ENCODE peak calls at places on chromosomes 6 and 20, in seven cellular contexts. V is GM04504; L is keratinocyte; T is HEK293T; I is kidney tubule cell; B is SK-N-SH; M is stimulated activated CD8-positive, alpha-beta memory T cell treated with anti-CD3 and anti-CD28 coated beads, Interleukin-4, amount 100 ng/mL, for 1 hour. J is an unnamed sample.

GRCh38 chr6:43052842-43053544 is 658 bp downstream of the CUL7 start:
- DNase-seq in I (peak; percentile 16), L (no peak), V (no peak), T (peak; percentile 31), M (no peak), B (no peak), J (no peak)

GRCh38 chr6:150241751-150242150 is 98.9 kb downstream of the PPP1R14C start:
- DNase-seq in T (no peak), I (no peak), L (no peak), B (no peak), V (no peak), M (no peak), J (no peak)

GRCh38 chr20:16664031-16664430 is 65.8 kb upstream of the SNRPB2 start:
- DNase-seq in V (no peak), L (no peak), I (no peak), M (no peak), T (no peak), B (no peak), J (no peak)

GRCh38 chr20:6665621-6666345 is 101.7 kb upstream of the BMP2 start:
- DNase-seq in I (peak; percentile 64), T (no peak), B (no peak), M (no peak), L (no peak), V (no peak), J (peak; percentile 52)

GRCh38 chr20:4153251-4153650 is 137.9 kb upstream of the RNF24 start:
- DNase-seq in L (no peak), T (no peak), B (no peak), I (peak; percentile 95), V (no peak), M (no peak), J (peak; percentile 76)

GRCh38 chr6:108156180-108156937 is 9.5 kb upstream of the NR2E1 start:
- DNase-seq in I (peak; percentile 21), V (no peak), M (no peak), T (no peak), L (no peak), B (no peak), J (no peak)

GRCh38 chr6:36607782-36608386 is 13.7 kb downstream of the SRSF3 start:
- DNase-seq in V (no peak), I (no peak), T (no peak), B (no peak), L (no peak), M (no peak), J (no peak)

GRCh38 chr20:37989601-37990001 is 43.7 kb downstream of the TTI1 start:
- DNase-seq in L (no peak), T (no peak), M (no peak), V (no peak), B (no peak), I (peak; percentile 82), J (peak; percentile 80)

GRCh38 chr20:47351643-47352331 is 4.7 kb downstream of the ZMYND8 start:
- DNase-seq in M (no peak), I (no peak), B (peak; percentile 27), T (no peak), L (no peak), V (no peak), J (no peak)

GRCh38 chr6:48032156-48032555 is 78.8 kb downstream of the PTCHD4 start:
- DNase-seq in L (peak; percentile 19), T (no peak), I (peak; percentile 62), B (no peak), M (no peak), V (peak; percentile 68), J (peak; percentile 57)

GRCh38 chr20:47362361-47363219 is 6.1 kb upstream of the ZMYND8 start:
- DNase-seq in M (no peak), L (no peak), T (no peak), I (no peak), V (no peak), B (no peak), J (no peak)

GRCh38 chr20:44918761-44919160 is 8.9 kb downstream of the PABPC1L start:
- DNase-seq in T (no peak), B (no peak), I (no peak), L (no peak), V (no peak), M (no peak), J (no peak)

GRCh38 chr20:11496382-11496781 is 421.3 kb upstream of the BTBD3 start:
- DNase-seq in B (no peak), V (no peak), L (no peak), M (no peak), T (no peak), I (peak; percentile 78), J (peak; percentile 79)